ENCODE peak calls at places on chromosomes 16 and 17, in six cellular contexts. U, P, Z, L, S and H are unnamed samples.

GRCh38 chr17:69573396-69573795 is 158.9 kb downstream of the MAP2K6 start:
- DNase-seq in Z (no peak), L (no peak), P (no peak), U (no peak), S (no peak), H (no peak)

GRCh38 chr16:66934138-66934838 is at the start of gene CIAO2B:
- DNase-seq in P (peak; percentile 87), L (peak; percentile 92), U (peak; percentile 84), S (peak; percentile 91), Z (peak; percentile 86), H (peak; percentile 92)

GRCh38 chr16:31216552-31217530 is at the start of gene PYDC1:
- DNase-seq in P (no peak), L (no peak), Z (no peak), U (no peak), S (no peak), H (peak; percentile 20)

GRCh38 chr16:30535777-30536190 is 1.1 kb upstream of the ZNF747 start:
- DNase-seq in Z (peak; percentile 72), L (peak; percentile 59), S (peak; percentile 57), P (no peak), U (peak; percentile 58), H (peak; percentile 73)

GRCh38 chr16:16158741-16159374 is 64.4 kb downstream of the ABCC6 start:
- DNase-seq in Z (no peak), L (no peak), S (no peak), U (peak; percentile 15), P (no peak), H (no peak)

GRCh38 chr16:65285128-65286120 is 163.6 kb upstream of the CDH11 start:
- DNase-seq in P (no peak), L (no peak), Z (no peak), S (no peak), U (peak; percentile 34), H (peak; percentile 22)

GRCh38 chr17:82358467-82359350 is at the start of gene TEX19:
- DNase-seq in U (no peak), P (no peak), S (no peak), L (no peak), Z (no peak), H (no peak)

GRCh38 chr17:60577147-60577925 is 22.7 kb upstream of the PPM1D start:
- DNase-seq in S (no peak), Z (peak; percentile 48), P (no peak), U (peak; percentile 60), L (peak; percentile 43), H (no peak)

GRCh38 chr17:68462381-68463210 is 5.3 kb upstream of the WIPI1 start:
- DNase-seq in U (peak; percentile 83), S (peak; percentile 58), Z (no peak), P (peak; percentile 38), L (peak; percentile 80), H (peak; percentile 79)

GRCh38 chr17:29643817-29644160 is 21.1 kb upstream of the CORO6 start:
- DNase-seq in L (no peak), Z (no peak), P (no peak), S (no peak), U (no peak), H (no peak)

GRCh38 chr16:13906426-13907089 is 13.4 kb upstream of the ERCC4 start:
- DNase-seq in S (no peak), P (no peak), Z (no peak), L (no peak), U (peak; percentile 39), H (no peak)

GRCh38 chr16:450800-451512 is 25.5 kb downstream of the RAB11FIP3 start:
- DNase-seq in L (peak; percentile 39), P (no peak), U (no peak), S (no peak), Z (no peak), H (no peak)

GRCh38 chr17:17416007-17416399 is 60.8 kb upstream of the MED9 start:
- DNase-seq in P (no peak), L (peak; percentile 91), U (peak; percentile 79), Z (no peak), S (no peak), H (no peak)

GRCh38 chr17:78597923-78598545 is 20.8 kb upstream of the DNAH17 start:
- DNase-seq in Z (no peak), U (peak; percentile 31), L (no peak), S (no peak), P (no peak), H (no peak)

GRCh38 chr17:75981019-75981615 is 2.1 kb downstream of the TEN1 start:
- DNase-seq in Z (peak; percentile 46), U (no peak), P (no peak), S (no peak), L (no peak), H (no peak)

GRCh38 chr16:29308644-29309546 is 97.6 kb downstream of the NPIPB11 start:
- DNase-seq in P (no peak), S (no peak), Z (no peak), L (no peak), U (no peak), H (no peak)

GRCh38 chr17:42675348-42675983 is 1.3 kb downstream of the PLEKHH3 start:
- DNase-seq in U (no peak), Z (no peak), P (no peak), L (peak; percentile 18), S (no peak), H (peak; percentile 77)

GRCh38 chr16:49484454-49484853 is 110.8 kb downstream of the C16orf78 start:
- DNase-seq in Z (peak; percentile 75), U (no peak), S (no peak), P (no peak), L (peak; percentile 37), H (peak; percentile 52)

GRCh38 chr17:72937687-72938086 is 154.8 kb downstream of the SLC39A11 start:
- DNase-seq in Z (no peak), S (no peak), U (no peak), P (no peak), L (no peak), H (no peak)

GRCh38 chr17:55198690-55199370 is 65.9 kb upstream of the HLF start:
- DNase-seq in U (no peak), Z (no peak), P (no peak), S (no peak), L (no peak), H (no peak)

GRCh38 chr16:73616186-73616585 is 568.3 kb upstream of the ZFHX3 start:
- DNase-seq in P (no peak), U (peak; percentile 36), Z (no peak), L (no peak), S (no peak), H (no peak)

GRCh38 chr16:63904930-63905329 is 1216.9 kb downstream of the CDH11 start:
- DNase-seq in L (no peak), S (no peak), P (no peak), Z (no peak), U (no peak), H (no peak)

GRCh38 chr17:28982191-28982793 is 23.5 kb downstream of the SEZ6 start:
- DNase-seq in S (no peak), P (peak; percentile 23), L (peak; percentile 97), U (peak; percentile 44), Z (peak; percentile 34), H (no peak)

GRCh38 chr16:50213939-50214519 is 52.3 kb upstream of the ADCY7 start:
- DNase-seq in P (no peak), U (peak; percentile 56), S (no peak), Z (no peak), L (peak; percentile 73), H (no peak)

GRCh38 chr16:19515765-19516164 is 6.1 kb downstream of the GDE1 start:
- DNase-seq in L (no peak), U (no peak), S (no peak), P (no peak), Z (no peak), H (no peak)

GRCh38 chr16:29738514-29738913 is 7.3 kb downstream of the C16orf54 start:
- DNase-seq in S (no peak), Z (no peak), L (no peak), P (peak; percentile 37), U (no peak), H (no peak)

GRCh38 chr17:5821057-5821456 is 236.7 kb upstream of the NLRP1 start:
- DNase-seq in U (peak; percentile 69), Z (no peak), P (no peak), L (no peak), S (no peak), H (no peak)

GRCh38 chr16:56422896-56423441 is 2.4 kb downstream of the AMFR start:
- DNase-seq in S (no peak), P (no peak), L (no peak), Z (no peak), U (no peak), H (no peak)

GRCh38 chr17:15398291-15398690 is 56.9 kb upstream of the TEKT3 start:
- DNase-seq in S (no peak), L (peak; percentile 76), P (no peak), Z (no peak), U (peak; percentile 92), H (no peak)